ENCODE peak calls at places on chromosomes 1 and 21, in nine cellular contexts. U is body of pancreas, J is BJ, A is cardiac fibroblast, V is psoas muscle, D is HFF-Myc, Q is pancreas, M is BE2C, E is heart left ventricle. N is an unnamed sample.

GRCh38 chr21:42767561-42767835 is 111.8 kb downstream of the WDR4 start:
- DNase-seq in U (no peak), J (no peak), A (no peak), V (no peak), D (no peak), Q (no peak), M (peak), E (no peak), N (no peak)

GRCh38 chr21:42833859-42834729 is 45.2 kb downstream of the WDR4 start:
- DNase-seq in U (no peak), J (no peak), A (no peak), V (no peak), D (no peak), Q (no peak), M (no peak), E (no peak), N (no peak)

GRCh38 chr1:227774051-227774720 is 39.0 kb downstream of the SNAP47 start:
- DNase-seq in U (no peak), J (no peak), A (no peak), V (peak), D (no peak), Q (no peak), M (no peak), E (no peak), N (no peak)

GRCh38 chr1:22712502-22713271 is 2.0 kb downstream of the EPHB2 start:
- DNase-seq in U (no peak), J (no peak), A (peak), V (no peak), D (peak), Q (no peak), M (no peak), E (no peak), N (peak)

GRCh38 chr1:206517784-206518183 is 10.5 kb downstream of the RASSF5 start:
- DNase-seq in U (no peak), J (no peak), A (no peak), V (peak), D (no peak), Q (no peak), M (no peak), E (no peak), N (no peak)

GRCh38 chr1:12595839-12596821 is 21.9 kb downstream of the DHRS3 start:
- DNase-seq in U (peak), J (peak), A (peak), V (peak), D (peak), Q (peak), M (peak), E (peak), N (peak)

GRCh38 chr1:30732277-30732996 is 9.1 kb upstream of the MATN1 start:
- DNase-seq in U (no peak), J (no peak), A (peak), V (no peak), D (no peak), Q (no peak), M (no peak), E (no peak), N (peak)

GRCh38 chr1:62299426-62300200 is 19.6 kb downstream of the KANK4 start:
- DNase-seq in U (peak), J (no peak), A (no peak), V (no peak), D (no peak), Q (peak), M (no peak), E (peak), N (peak)

GRCh38 chr1:150970818-150971582 is 3.6 kb downstream of the CERS2 start:
- DNase-seq in U (peak), J (no peak), A (peak), V (peak), D (no peak), Q (peak), M (peak), E (peak), N (no peak)

GRCh38 chr1:235068155-235069121 is 60.2 kb downstream of the TOMM20 start:
- DNase-seq in U (peak), J (no peak), A (peak), V (peak), D (no peak), Q (no peak), M (no peak), E (no peak), N (no peak)

GRCh38 chr1:16717174-16718108 is 22.9 kb upstream of the RNU1-4 start:
- DNase-seq in U (no peak), J (no peak), A (no peak), V (peak), D (no peak), Q (no peak), M (no peak), E (no peak), N (no peak)

GRCh38 chr1:61956012-61956645 is 213.8 kb downstream of the PATJ start:
- DNase-seq in U (no peak), J (no peak), A (no peak), V (no peak), D (no peak), Q (no peak), M (no peak), E (no peak), N (no peak)

GRCh38 chr1:47031059-47031458 is 7.6 kb downstream of the CYP4X1 start:
- DNase-seq in U (peak), J (no peak), A (peak), V (no peak), D (no peak), Q (peak), M (no peak), E (no peak), N (peak)

GRCh38 chr21:34126691-34127090 is 53.3 kb downstream of the MRPS6 start:
- DNase-seq in U (no peak), J (no peak), A (peak), V (no peak), D (no peak), Q (no peak), M (no peak), E (no peak), N (no peak)

GRCh38 chr1:241077386-241078147 is 279.4 kb downstream of the RGS7 start:
- DNase-seq in U (no peak), J (no peak), A (no peak), V (no peak), D (no peak), Q (no peak), M (no peak), E (no peak), N (no peak)

GRCh38 chr1:51621161-51621560 is 4.3 kb downstream of the OSBPL9 start:
- DNase-seq in U (no peak), J (no peak), A (no peak), V (no peak), D (no peak), Q (no peak), M (no peak), E (no peak), N (no peak)

GRCh38 chr1:155178441-155179106 is 4.9 kb downstream of the TRIM46 start:
- DNase-seq in U (peak), J (no peak), A (no peak), V (peak), D (no peak), Q (peak), M (no peak), E (peak), N (no peak)

GRCh38 chr21:44966135-44967081 is 26.6 kb downstream of the SLX9 start:
- DNase-seq in U (no peak), J (no peak), A (no peak), V (peak), D (no peak), Q (no peak), M (peak), E (peak), N (no peak)

GRCh38 chr1:100034465-100034864 is 64.7 kb downstream of the SLC35A3 start:
- DNase-seq in U (no peak), J (no peak), A (peak), V (no peak), D (no peak), Q (no peak), M (no peak), E (no peak), N (no peak)

GRCh38 chr1:215631489-215631888 is 64.4 kb downstream of the KCTD3 start:
- DNase-seq in U (peak), J (no peak), A (peak), V (peak), D (peak), Q (no peak), M (peak), E (peak), N (peak)

GRCh38 chr21:34707876-34708325 is 39.1 kb downstream of the CLIC6 start:
- DNase-seq in U (no peak), J (no peak), A (no peak), V (no peak), D (no peak), Q (no peak), M (no peak), E (no peak), N (no peak)

GRCh38 chr1:235838021-235838420 is 28.7 kb downstream of the LYST start:
- DNase-seq in U (no peak), J (no peak), A (no peak), V (no peak), D (no peak), Q (no peak), M (no peak), E (no peak), N (no peak)

GRCh38 chr1:44637590-44638411 is 36.5 kb downstream of the TMEM53 start:
- DNase-seq in U (no peak), J (no peak), A (no peak), V (no peak), D (no peak), Q (no peak), M (no peak), E (no peak), N (no peak)

GRCh38 chr1:102834688-102835320 is 273.5 kb downstream of the COL11A1 start:
- DNase-seq in U (no peak), J (no peak), A (peak), V (no peak), D (no peak), Q (no peak), M (no peak), E (no peak), N (no peak)

GRCh38 chr1:88088481-88088880 is 595.6 kb upstream of the PKN2 start:
- DNase-seq in U (no peak), J (no peak), A (no peak), V (no peak), D (no peak), Q (no peak), M (peak), E (peak), N (no peak)

GRCh38 chr1:241706257-241706656 is 54.2 kb downstream of the WDR64 start:
- DNase-seq in U (no peak), J (no peak), A (peak), V (no peak), D (no peak), Q (no peak), M (no peak), E (no peak), N (no peak)

GRCh38 chr1:30688920-30689794 is 34.2 kb downstream of the MATN1 start:
- DNase-seq in U (no peak), J (no peak), A (no peak), V (peak), D (no peak), Q (no peak), M (peak), E (no peak), N (no peak)

GRCh38 chr1:61183471-61184034 is 101.2 kb downstream of the NFIA start:
- DNase-seq in U (peak), J (no peak), A (peak), V (no peak), D (no peak), Q (peak), M (peak), E (peak), N (no peak)

GRCh38 chr1:221310180-221310579 is 430.9 kb downstream of the HLX start:
- DNase-seq in U (no peak), J (no peak), A (no peak), V (no peak), D (no peak), Q (no peak), M (no peak), E (no peak), N (no peak)

GRCh38 chr1:228340686-228341449 is 65.8 kb downstream of the TRIM11 start:
- DNase-seq in U (peak), J (no peak), A (no peak), V (peak), D (no peak), Q (no peak), M (peak), E (peak), N (no peak)

GRCh38 chr21:25582164-25582563 is 25.1 kb downstream of the MRPL39 start:
- DNase-seq in U (no peak), J (no peak), A (no peak), V (no peak), D (no peak), Q (no peak), M (no peak), E (no peak), N (no peak)

GRCh38 chr1:167726038-167726437 is 4.3 kb downstream of the MPZL1 start:
- DNase-seq in U (no peak), J (no peak), A (no peak), V (no peak), D (no peak), Q (no peak), M (no peak), E (no peak), N (no peak)

GRCh38 chr1:212760126-212760823 is 31.3 kb downstream of the NSL1 start:
- DNase-seq in U (no peak), J (no peak), A (no peak), V (no peak), D (no peak), Q (no peak), M (peak), E (no peak), N (no peak)

GRCh38 chr21:14883351-14883750 is 181.4 kb downstream of the NRIP1 start:
- DNase-seq in U (no peak), J (no peak), A (no peak), V (no peak), D (no peak), Q (no peak), M (no peak), E (no peak), N (no peak)

GRCh38 chr21:45570826-45571601 is 28.8 kb upstream of the SLC19A1 start:
- DNase-seq in U (no peak), J (no peak), A (peak), V (no peak), D (no peak), Q (no peak), M (peak), E (no peak), N (no peak)

GRCh38 chr1:246681822-246682221 is 42.4 kb upstream of the SCCPDH start:
- DNase-seq in U (no peak), J (no peak), A (peak), V (peak), D (no peak), Q (no peak), M (peak), E (peak), N (no peak)

GRCh38 chr1:48619529-48619928 is 147.5 kb upstream of the SPATA6 start:
- DNase-seq in U (no peak), J (peak), A (no peak), V (peak), D (no peak), Q (no peak), M (peak), E (peak), N (no peak)

GRCh38 chr1:7444362-7444761 is 326.7 kb upstream of the VAMP3 start:
- DNase-seq in U (no peak), J (no peak), A (no peak), V (no peak), D (no peak), Q (no peak), M (no peak), E (no peak), N (no peak)
- TF ChIP-seq CTCF in U (no peak), J (no peak), A (no peak), V (no peak), D (no peak), Q (no peak), M (no peak), E (no peak), N (no peak)

GRCh38 chr1:108049083-108049819 is 84.3 kb upstream of the VAV3 start:
- DNase-seq in U (no peak), J (peak), A (peak), V (no peak), D (no peak), Q (no peak), M (peak), E (peak), N (no peak)

GRCh38 chr1:108053291-108054023 is 88.5 kb upstream of the VAV3 start:
- DNase-seq in U (no peak), J (no peak), A (peak), V (no peak), D (no peak), Q (no peak), M (no peak), E (peak), N (no peak)

GRCh38 chr1:108050134-108050533 is 85.2 kb upstream of the VAV3 start:
- DNase-seq in U (no peak), J (no peak), A (no peak), V (no peak), D (no peak), Q (no peak), M (no peak), E (peak), N (no peak)

GRCh38 chr1:108051625-108052382 is 86.8 kb upstream of the VAV3 start:
- DNase-seq in U (no peak), J (no peak), A (no peak), V (no peak), D (no peak), Q (peak), M (no peak), E (no peak), N (no peak)

GRCh38 chr1:108050911-108051624 is 86.1 kb upstream of the VAV3 start:
- DNase-seq in U (no peak), J (no peak), A (no peak), V (no peak), D (no peak), Q (no peak), M (no peak), E (no peak), N (no peak)
- H3K4me3 ChIP-seq in U (no peak), J (no peak), A (no peak), V (no peak), D (no peak), Q (no peak), M (no peak), E (no peak), N (no peak)

GRCh38 chr1:168788262-168788661 is 59.3 kb upstream of the DPT start:
- DNase-seq in U (no peak), J (no peak), A (no peak), V (no peak), D (no peak), Q (no peak), M (no peak), E (no peak), N (no peak)

GRCh38 chr1:168794057-168794456 is 65.1 kb upstream of the DPT start:
- DNase-seq in U (no peak), J (no peak), A (no peak), V (no peak), D (no peak), Q (no peak), M (no peak), E (no peak), N (no peak)

GRCh38 chr1:168792142-168792541 is 63.1 kb upstream of the DPT start:
- DNase-seq in U (no peak), J (no peak), A (no peak), V (no peak), D (no peak), Q (no peak), M (no peak), E (no peak), N (no peak)

GRCh38 chr1:168786476-168787330 is 57.7 kb upstream of the DPT start:
- DNase-seq in U (no peak), J (no peak), A (no peak), V (no peak), D (no peak), Q (no peak), M (no peak), E (no peak), N (peak)

GRCh38 chr1:168789501-168789900 is 60.5 kb upstream of the DPT start:
- DNase-seq in U (no peak), J (no peak), A (no peak), V (no peak), D (no peak), Q (no peak), M (no peak), E (no peak), N (no peak)
- TF ChIP-seq CTCF in U (no peak), J (no peak), A (no peak), V (no peak), D (peak), Q (no peak), M (peak), E (no peak), N (no peak)

GRCh38 chr1:208974721-208975120 is 608.8 kb upstream of the CAMK1G start:
- DNase-seq in U (no peak), J (no peak), A (no peak), V (no peak), D (no peak), Q (no peak), M (peak), E (no peak), N (no peak)
- H3K4me3 ChIP-seq in U (no peak), J (no peak), A (no peak), V (no peak), D (no peak), Q (no peak), M (no peak), E (no peak), N (no peak)

GRCh38 chr1:232602622-232603021 is 27.3 kb downstream of the SIPA1L2 start:
- DNase-seq in U (no peak), J (no peak), A (no peak), V (no peak), D (no peak), Q (no peak), M (no peak), E (no peak), N (no peak)
- TF ChIP-seq CTCF in U (no peak), J (no peak), A (peak), V (no peak), D (no peak), Q (no peak), M (peak), E (peak), N (peak)

GRCh38 chr1:27106561-27107323 is 48.2 kb downstream of the SLC9A1 start:
- DNase-seq in U (no peak), J (no peak), A (no peak), V (no peak), D (no peak), Q (no peak), M (no peak), E (no peak), N (no peak)
- H3K4me3 ChIP-seq in U (no peak), J (no peak), A (no peak), V (no peak), D (no peak), Q (no peak), M (no peak), E (no peak), N (no peak)

GRCh38 chr1:8847990-8848389 is 30.5 kb downstream of the ENO1 start:
- DNase-seq in U (peak), J (no peak), A (no peak), V (no peak), D (no peak), Q (peak), M (no peak), E (no peak), N (no peak)

GRCh38 chr1:8845104-8846097 is 28.0 kb upstream of the RERE start:
- DNase-seq in U (no peak), J (no peak), A (no peak), V (no peak), D (no peak), Q (no peak), M (no peak), E (no peak), N (no peak)

GRCh38 chr1:8851060-8851459 is 27.4 kb downstream of the ENO1 start:
- DNase-seq in U (no peak), J (no peak), A (no peak), V (no peak), D (no peak), Q (no peak), M (no peak), E (no peak), N (no peak)

GRCh38 chr1:8846263-8846662 is 28.8 kb upstream of the RERE start:
- DNase-seq in U (no peak), J (no peak), A (no peak), V (no peak), D (no peak), Q (no peak), M (no peak), E (no peak), N (no peak)

DNA sequence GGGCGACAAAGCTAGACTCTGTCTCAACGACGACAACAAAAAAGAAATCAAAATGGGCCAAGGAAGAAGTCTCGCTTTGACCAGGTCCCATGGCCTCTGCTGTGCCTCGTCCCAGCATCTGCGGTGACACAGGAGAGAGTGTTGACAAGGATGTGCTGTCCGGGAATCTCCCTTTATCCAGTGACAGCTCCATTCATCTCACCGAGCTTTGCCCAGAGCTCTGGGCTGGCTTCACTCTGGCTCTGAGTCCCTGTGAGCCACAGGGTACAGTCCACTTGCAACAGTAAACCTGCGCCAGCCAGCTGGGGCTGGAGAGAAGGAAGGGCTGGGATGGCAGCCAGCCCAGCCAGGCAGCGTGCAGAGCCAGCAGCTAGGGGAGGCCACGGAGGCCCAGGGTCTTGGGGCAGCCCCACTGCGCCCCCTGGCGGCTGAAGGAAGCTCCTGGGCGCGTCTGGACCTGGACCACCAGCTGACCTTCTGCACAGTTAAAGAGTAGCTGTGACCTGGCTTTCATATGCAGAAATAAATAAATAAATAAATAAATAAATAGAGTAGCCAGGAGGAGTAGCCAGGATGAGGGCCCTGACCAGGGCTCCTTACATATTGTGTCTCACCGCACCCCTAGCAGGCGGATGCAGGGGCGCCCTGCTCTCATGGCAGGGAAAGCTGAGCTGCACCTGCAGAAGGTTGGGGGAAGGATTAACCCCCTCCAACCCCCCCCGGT is 29.7 kb downstream of the ENO1 start:
- DNase-seq in U (peak), J (peak), A (peak), V (peak), D (peak), Q (peak), M (peak), E (peak), N (peak)
- TF ChIP-seq CTCF in U (peak), J (peak), A (peak), V (peak), D (peak), Q (peak), M (peak), E (peak), N (peak)

N was measured in astrocyte of the cerebellum.